ENCODE peak calls at places on chromosome 16, in nine cellular contexts. T is upper lobe of right lung; V is heart left ventricle; D is aorta; A is adrenal gland; I is endodermal cell; G is cardiac muscle cell; J is GM12878; S is CD8-positive, alpha-beta T cell. B is an unnamed sample. For H3K36me3, the result is how much of the 10 kb centered on the place peaks cover.

GRCh38 chr16:14238756-14239155 is 167.6 kb downstream of the MRTFB start:
- DNase-seq in T (no peak), V (no peak), D (no peak), A (no peak), I (no peak), G (no peak), J (no peak), S (no peak), B (no peak)

GRCh38 chr16:83533193-83533592 is 274.6 kb upstream of the HSBP1 start:
- DNase-seq in T (no peak), V (no peak), D (no peak), A (no peak), I (no peak), G (no peak), J (no peak), S (no peak), B (no peak)

GRCh38 chr16:83015871-83016270 is 389.1 kb downstream of the CDH13 start:
- DNase-seq in T (no peak), V (no peak), D (no peak), A (no peak), I (no peak), G (no peak), J (no peak), S (no peak), B (no peak)

GRCh38 chr16:53789159-53789558 is 85.2 kb downstream of the FTO start:
- DNase-seq in T (no peak), V (no peak), D (no peak), A (no peak), I (no peak), G (peak), J (no peak), S (no peak), B (no peak)

GRCh38 chr16:64304376-64304775 is 817.5 kb downstream of the CDH11 start:
- DNase-seq in T (no peak), V (no peak), D (no peak), A (no peak), I (no peak), G (no peak), J (no peak), S (no peak), B (no peak)

GRCh38 chr16:84643677-84644076 is 4.6 kb upstream of the KLHL36 start:
- DNase-seq in T (no peak), V (no peak), D (no peak), A (no peak), I (no peak), G (no peak), J (no peak), S (no peak), B (no peak)

GRCh38 chr16:53078765-53079484 is 24.1 kb downstream of the CHD9 start:
- DNase-seq in T (no peak), V (no peak), D (no peak), A (no peak), I (no peak), G (no peak), J (no peak), S (no peak), B (no peak)

GRCh38 chr16:56470232-56470631 is 18.9 kb downstream of the OGFOD1 start:
- DNase-seq in T (no peak), V (no peak), D (no peak), A (no peak), I (no peak), G (no peak), J (no peak), S (no peak), B (no peak)

GRCh38 chr16:17404903-17405691 is 65.7 kb downstream of the XYLT1 start:
- DNase-seq in T (peak), V (peak), D (peak), A (peak), I (no peak), G (peak), J (no peak), S (no peak), B (no peak)

GRCh38 chr16:73956592-73957495 is 339.8 kb upstream of the PSMD7 start:
- DNase-seq in T (no peak), V (peak), D (no peak), A (peak), I (peak), G (peak), J (peak), S (no peak), B (peak)

GRCh38 chr16:1980026-1980769 is 1.1 kb downstream of the NOXO1 start:
- DNase-seq in T (no peak), V (no peak), D (no peak), A (no peak), I (peak), G (no peak), J (no peak), S (no peak), B (no peak)

GRCh38 chr16:78289844-78290277 is 190.4 kb downstream of the WWOX start:
- DNase-seq in T (no peak), V (no peak), D (no peak), A (no peak), I (no peak), G (no peak), J (no peak), S (no peak), B (no peak)

GRCh38 chr16:81928975-81929374 is 82.3 kb downstream of the SDR42E1 start:
- DNase-seq in T (peak), V (no peak), D (no peak), A (no peak), I (no peak), G (no peak), J (no peak), S (no peak), B (no peak)

GRCh38 chr16:671353-672131 is 3.6 kb downstream of the RHOT2 start:
- DNase-seq in T (no peak), V (no peak), D (no peak), A (no peak), I (no peak), G (no peak), J (no peak), S (no peak), B (no peak)

GRCh38 chr16:30104492-30104891 is 8.5 kb upstream of the YPEL3 start:
- DNase-seq in T (peak), V (no peak), D (no peak), A (no peak), I (no peak), G (no peak), J (no peak), S (no peak), B (no peak)

GRCh38 chr16:3570420-3571062 is 6.7 kb downstream of the NLRC3 start:
- DNase-seq in T (no peak), V (no peak), D (no peak), A (no peak), I (peak), G (no peak), J (no peak), S (no peak), B (no peak)

GRCh38 chr16:21260870-21261791 is 17.0 kb downstream of the CRYM start:
- DNase-seq in T (no peak), V (no peak), D (no peak), A (peak), I (no peak), G (peak), J (no peak), S (no peak), B (no peak)

GRCh38 chr16:56530872-56531271 is 11.0 kb upstream of the BBS2 start:
- DNase-seq in T (no peak), V (no peak), D (no peak), A (no peak), I (no peak), G (no peak), J (no peak), S (no peak), B (no peak)

GRCh38 chr16:14097182-14097951 is 26.2 kb downstream of the MRTFB start:
- DNase-seq in T (no peak), V (no peak), D (no peak), A (no peak), I (no peak), G (no peak), J (no peak), S (no peak), B (no peak)

GRCh38 chr16:16189842-16190241 is 33.5 kb downstream of the ABCC6 start:
- DNase-seq in T (no peak), V (no peak), D (no peak), A (no peak), I (no peak), G (no peak), J (no peak), S (no peak), B (no peak)

GRCh38 chr16:86252596-86252995 is 257.7 kb upstream of the FOXF1 start:
- DNase-seq in T (no peak), V (no peak), D (no peak), A (no peak), I (peak), G (peak), J (no peak), S (no peak), B (peak)

GRCh38 chr16:54194008-54194731 is 92.4 kb downstream of the IRX3 start:
- DNase-seq in T (peak), V (peak), D (peak), A (peak), I (no peak), G (peak), J (no peak), S (no peak), B (peak)

GRCh38 chr16:554640-555413 is 5.4 kb upstream of the PRR35 start:
- DNase-seq in T (no peak), V (no peak), D (no peak), A (no peak), I (no peak), G (peak), J (no peak), S (no peak), B (no peak)

GRCh38 chr16:53456625-53457024 is 22.4 kb downstream of the RBL2 start:
- DNase-seq in T (no peak), V (no peak), D (no peak), A (no peak), I (no peak), G (no peak), J (no peak), S (peak), B (no peak)

GRCh38 chr16:28983644-28984043 is 1.2 kb upstream of the LAT start:
- DNase-seq in T (no peak), V (no peak), D (no peak), A (no peak), I (no peak), G (no peak), J (no peak), S (no peak), B (no peak)

GRCh38 chr16:28985206-28985605 is 354 bp downstream of the LAT start:
- DNase-seq in T (no peak), V (no peak), D (no peak), A (no peak), I (no peak), G (no peak), J (no peak), S (no peak), B (no peak)

GRCh38 chr16:28984619-28985135 is at the start of gene LAT:
- DNase-seq in T (peak), V (no peak), D (no peak), A (no peak), I (no peak), G (no peak), J (no peak), S (peak), B (no peak)

GRCh38 chr16:28982949-28983348 is 1.9 kb upstream of the LAT start:
- DNase-seq in T (no peak), V (no peak), D (no peak), A (no peak), I (no peak), G (no peak), J (no peak), S (no peak), B (no peak)

GRCh38 chr16:28984091-28984490 is 761 bp upstream of the LAT start:
- DNase-seq in T (no peak), V (no peak), D (no peak), A (no peak), I (no peak), G (no peak), J (no peak), S (no peak), B (no peak)
- H3K4me3 ChIP-seq in T (peak), V (no peak), D (no peak), A (no peak), I (no peak), G (no peak), J (no peak), S (peak), B (no peak)

GRCh38 chr16:24976971-24977672 is 38.0 kb downstream of the ARHGAP17 start:
- DNase-seq in T (no peak), V (no peak), D (no peak), A (no peak), I (peak), G (no peak), J (no peak), S (no peak), B (no peak)
- H3K27ac ChIP-seq in T (no peak), V (peak), D (peak), A (peak), I (no peak), G (no peak), J (peak), S (no peak), B (no peak)

GRCh38 chr16:22313876-22314470 is 16.8 kb downstream of the POLR3E start:
- DNase-seq in T (no peak), V (no peak), D (no peak), A (peak), I (peak), G (no peak), J (no peak), S (no peak), B (peak)
- H3K36me3 ChIP-seq in T (half or more), V (half or more), D (under half), A (under half), I (half or more), G (under half), J (under half), S (half or more), B (half or more)

GRCh38 chr16:66427871-66428681 is 981 bp downstream of the BEAN1 start:
- DNase-seq in T (no peak), V (no peak), D (no peak), A (no peak), I (peak), G (no peak), J (no peak), S (no peak), B (no peak)
- H3K4me3 ChIP-seq in T (peak), V (peak), D (peak), A (no peak), I (peak), G (peak), J (no peak), S (peak), B (no peak)

GRCh38 chr16:4776141-4776705 is 9.3 kb upstream of the ZNF500 start:
- DNase-seq in T (no peak), V (no peak), D (no peak), A (no peak), I (no peak), G (no peak), J (no peak), S (no peak), B (no peak)

GRCh38 chr16:4772351-4772750 is 5.4 kb upstream of the ZNF500 start:
- DNase-seq in T (no peak), V (no peak), D (no peak), A (no peak), I (no peak), G (no peak), J (no peak), S (no peak), B (peak)

GRCh38 chr16:4777339-4778049 is 10.5 kb upstream of the ZNF500 start:
- DNase-seq in T (no peak), V (no peak), D (no peak), A (no peak), I (no peak), G (no peak), J (no peak), S (no peak), B (no peak)

GRCh38 chr16:4778050-4778392 is 10.1 kb downstream of the SEPTIN12 start:
- DNase-seq in T (no peak), V (no peak), D (no peak), A (no peak), I (no peak), G (no peak), J (no peak), S (no peak), B (no peak)

GRCh38 chr16:4775005-4775404 is 8.0 kb upstream of the ZNF500 start:
- DNase-seq in T (no peak), V (no peak), D (no peak), A (no peak), I (no peak), G (no peak), J (no peak), S (no peak), B (no peak)
- H3K27ac ChIP-seq in T (no peak), V (no peak), D (no peak), A (no peak), I (no peak), G (no peak), J (no peak), S (no peak), B (peak)

B was measured in WERI-Rb-1.